ENCODE peak calls at places on chromosomes 11 and 22, in eight cellular contexts. D, X, B, U, S, N, T and Q are unnamed samples.

GRCh38 chr11:14973621-14974020 is 1.5 kb upstream of the CALCA start:
- DNase-seq in S (no peak), D (peak; percentile 63), X (no peak), B (peak; percentile 63), N (no peak), U (no peak), T (no peak), Q (no peak)

GRCh38 chr11:126661051-126661450 is 305.6 kb downstream of the ST3GAL4 start:
- DNase-seq in S (no peak), U (no peak), T (no peak), D (no peak), N (no peak), B (no peak), X (no peak), Q (no peak)

GRCh38 chr11:66749091-66749490 is 20.1 kb upstream of the SPTBN2 start:
- DNase-seq in X (peak; percentile 98), B (no peak), U (no peak), S (no peak), N (no peak), D (no peak), T (no peak), Q (no peak)

GRCh38 chr11:28674432-28675076 is 566.4 kb downstream of the METTL15 start:
- DNase-seq in D (peak; percentile 61), T (no peak), X (peak; percentile 45), B (no peak), U (no peak), N (no peak), S (no peak), Q (peak; percentile 58)

GRCh38 chr11:8329961-8330361 is 66.3 kb upstream of the LMO1 start:
- DNase-seq in X (no peak), T (no peak), D (no peak), N (no peak), S (no peak), U (no peak), B (no peak), Q (peak; percentile 69)

GRCh38 chr11:97269527-97269926 is 879.7 kb downstream of the JRKL start:
- DNase-seq in N (no peak), D (no peak), U (no peak), S (no peak), X (peak; percentile 33), T (no peak), B (no peak), Q (peak; percentile 10)

GRCh38 chr11:79439893-79440450 is 858 bp downstream of the TENM4 start:
- DNase-seq in U (no peak), X (no peak), T (peak; percentile 45), N (no peak), D (peak; percentile 82), S (no peak), B (peak; percentile 67), Q (no peak)

GRCh38 chr11:19419021-19419750 is 178.4 kb upstream of the E2F8 start:
- DNase-seq in X (peak; percentile 32), S (no peak), B (no peak), U (no peak), N (peak; percentile 1), T (no peak), D (peak; percentile 17), Q (no peak)

GRCh38 chr11:33387586-33387985 is 130.4 kb downstream of the HIPK3 start:
- DNase-seq in B (no peak), U (no peak), X (no peak), S (no peak), D (no peak), N (no peak), T (no peak), Q (no peak)

GRCh38 chr22:30386960-30387848 is at the start of gene RNF215:
- DNase-seq in T (peak; percentile 89), X (peak; percentile 80), B (peak; percentile 93), D (peak; percentile 95), N (peak; percentile 74), S (peak; percentile 88), U (peak; percentile 87), Q (peak; percentile 84)

GRCh38 chr11:17250561-17251350 is 25.8 kb upstream of the NUCB2 start:
- DNase-seq in U (no peak), N (no peak), B (no peak), D (no peak), S (no peak), X (peak; percentile 12), T (no peak), Q (no peak)

GRCh38 chr11:111378773-111379499 is at the start of gene POU2AF1:
- DNase-seq in B (no peak), S (peak; percentile 75), X (no peak), N (no peak), D (no peak), U (no peak), T (no peak), Q (no peak)

GRCh38 chr11:59818572-59818971 is 8.0 kb upstream of the MRPL16 start:
- DNase-seq in T (no peak), D (no peak), X (no peak), U (no peak), N (no peak), B (no peak), S (no peak), Q (peak; percentile 55)

GRCh38 chr22:25698986-25699385 is 43.0 kb upstream of the MYO18B start:
- DNase-seq in T (no peak), X (no peak), N (no peak), D (no peak), U (no peak), S (no peak), B (no peak), Q (peak; percentile 92)

GRCh38 chr11:2105536-2105935 is 33.7 kb downstream of the IGF2 start:
- DNase-seq in D (no peak), B (no peak), X (no peak), N (no peak), U (no peak), S (no peak), T (no peak), Q (no peak)

GRCh38 chr11:72727521-72727920 is 24.7 kb downstream of the ARAP1 start:
- DNase-seq in S (no peak), T (no peak), D (no peak), B (no peak), N (no peak), U (no peak), X (no peak), Q (no peak)

GRCh38 chr11:66924272-66924671 is 33.9 kb downstream of the PC start:
- DNase-seq in U (no peak), T (no peak), B (no peak), D (no peak), S (no peak), N (no peak), X (no peak), Q (no peak)

GRCh38 chr11:1854949-1855885 is 2.3 kb downstream of the LSP1 start:
- DNase-seq in T (no peak), S (no peak), X (no peak), D (no peak), B (no peak), N (no peak), U (no peak), Q (no peak)

GRCh38 chr22:24819941-24820461 is 14.0 kb downstream of the SGSM1 start:
- DNase-seq in B (peak; percentile 68), N (no peak), T (peak; percentile 27), S (peak; percentile 65), D (no peak), X (peak; percentile 4), U (peak; percentile 78), Q (no peak)

GRCh38 chr11:13318498-13319295 is 41.1 kb downstream of the BMAL1 start:
- DNase-seq in U (no peak), B (no peak), T (no peak), X (no peak), N (no peak), S (no peak), D (no peak), Q (no peak)
- H3K4me3 ChIP-seq in U (no peak overlapping the region), B (no peak overlapping the region), T (no peak overlapping the region), X (no peak overlapping the region), N (no peak overlapping the region), S (no peak overlapping the region), D (no peak overlapping the region), Q (no peak overlapping the region)

DNA sequence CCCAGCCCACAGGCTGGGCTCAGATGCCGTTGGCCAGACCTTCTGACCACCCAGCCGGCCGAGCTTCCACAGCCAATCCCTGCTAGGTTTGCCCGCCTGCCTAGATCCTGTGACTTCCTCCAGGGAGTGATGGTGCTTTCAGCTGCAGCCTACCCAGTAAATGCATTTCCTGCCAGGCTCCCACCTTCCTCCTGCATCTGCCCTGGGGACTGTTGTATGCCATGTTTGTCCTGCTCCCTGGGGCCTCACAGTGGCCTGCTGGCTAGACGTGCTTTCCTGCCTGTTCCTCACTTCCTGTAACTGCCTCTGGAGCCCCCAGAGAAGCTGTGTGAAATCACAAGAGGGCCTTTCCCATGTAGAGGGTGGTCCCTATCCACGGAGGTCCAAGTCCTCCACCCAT is 86.2 kb downstream of the GALNT18 start:
- DNase-seq in B (no peak), S (no peak), D (no peak), T (no peak), N (no peak), X (no peak), U (no peak), Q (peak; percentile 13)
- H3K4me1 ChIP-seq in B (peaks cover 26% of the 10 kb centered on the region), S (peaks cover 16% of the 10 kb centered on the region), D (no peaks in the 10 kb centered on the region), T (peaks cover 15% of the 10 kb centered on the region), N (no peaks in the 10 kb centered on the region), X (no peaks in the 10 kb centered on the region), U (peaks cover 25% of the 10 kb centered on the region), Q (peaks cover 21% of the 10 kb centered on the region)

GRCh38 chr11:76444065-76444383 is 794 bp upstream of the EMSY start:
- DNase-seq in T (no peak), B (no peak), S (no peak), D (no peak), X (no peak), U (no peak), N (no peak), Q (no peak)

GRCh38 chr11:76443254-76443935 is 1.4 kb upstream of the EMSY start:
- DNase-seq in D (no peak), U (no peak), B (no peak), S (no peak), N (peak; percentile 3), X (peak; percentile 29), T (no peak), Q (peak; percentile 18)

GRCh38 chr11:76444384-76445121 is at the start of gene EMSY:
- DNase-seq in D (peak; percentile 89), T (peak; percentile 94), S (peak; percentile 96), B (peak; percentile 98), U (peak; percentile 96), N (peak; percentile 94), X (peak; percentile 99), Q (peak; percentile 97)

GRCh38 chr11:76448506-76448905 is 3.7 kb downstream of the EMSY start:
- DNase-seq in U (no peak), N (no peak), X (no peak), D (no peak), T (no peak), S (no peak), B (no peak), Q (no peak)

GRCh38 chr11:76445122-76446084 is 585 bp downstream of the EMSY start:
- DNase-seq in B (peak; percentile 88), N (peak; percentile 87), X (peak; percentile 91), T (peak; percentile 64), U (peak; percentile 66), D (peak; percentile 78), S (peak; percentile 78), Q (peak; percentile 83)
- H3K4me3 ChIP-seq in B (peak overlapping the region; percentile 99), N (peak overlapping the region; percentile 65), X (peak overlapping the region; percentile 81), T (peak overlapping the region; percentile 94), U (peak overlapping the region; percentile 97), D (peak overlapping the region; percentile 98), S (peak overlapping the region; percentile 99), Q (peak overlapping the region; percentile 89)

GRCh38 chr22:46726066-46726985 is 11.7 kb downstream of the CERK start:
- DNase-seq in X (no peak), S (no peak), U (no peak), D (no peak), N (peak; percentile 54), T (no peak), B (no peak), Q (no peak)
- H3K4me1 ChIP-seq in X (no peaks in the 10 kb centered on the region), S (peaks cover 6% of the 10 kb centered on the region), U (peaks cover 64% of the 10 kb centered on the region), D (peaks cover 3% of the 10 kb centered on the region), N (peaks cover 14% of the 10 kb centered on the region), T (peaks cover 13% of the 10 kb centered on the region), B (peaks cover 13% of the 10 kb centered on the region), Q (peaks cover 11% of the 10 kb centered on the region)